ENCODE peak calls at places on chromosomes 6 and 20, in eight cellular contexts. C is glomerular endothelial cell; B is activated T-helper 9 cell treated with anti-CD3 and anti-CD28 coated beads, Interleukin-2, amount 50 U/mL, for 16 hours; R is AG08396; Q is GM23248; L is stimulated activated CD4-positive, alpha-beta T cell treated with anti-CD3 and anti-CD28 coated beads, Interleukin-4, amount 100 ng/mL, for 24 hours; F is HFFc6; A is nephron progenitor cell. N is an unnamed sample.

GRCh38 chr20:62805365-62805710 is 703 bp downstream of the OGFR start:
- DNase-seq in C (no peak), B (no peak), R (peak; percentile 57), Q (peak; percentile 58), L (peak; percentile 40), F (no peak), A (peak; percentile 48), N (no peak)

GRCh38 chr20:9458075-9458818 is 56.1 kb upstream of the LAMP5 start:
- DNase-seq in C (no peak), B (no peak), R (no peak), Q (peak; percentile 31), L (no peak), F (no peak), A (no peak), N (no peak)

GRCh38 chr6:123803862-123804681 is at the start of gene NKAIN2:
- DNase-seq in C (no peak), B (no peak), R (no peak), Q (no peak), L (no peak), F (no peak), A (peak; percentile 70), N (no peak)

GRCh38 chr20:19522080-19522801 is 235.8 kb upstream of the RIN2 start:
- DNase-seq in C (no peak), B (no peak), R (no peak), Q (no peak), L (no peak), F (no peak), A (no peak), N (no peak)

GRCh38 chr6:89073014-89073620 is 7.4 kb upstream of the PNRC1 start:
- DNase-seq in C (no peak), B (no peak), R (no peak), Q (no peak), L (no peak), F (no peak), A (no peak), N (no peak)

GRCh38 chr6:132413501-132413805 is 12.2 kb upstream of the MOXD1 start:
- DNase-seq in C (no peak), B (no peak), R (no peak), Q (peak; percentile 56), L (no peak), F (no peak), A (no peak), N (no peak)

GRCh38 chr6:23981923-23982322 is 144.1 kb upstream of the NRSN1 start:
- DNase-seq in C (no peak), B (no peak), R (no peak), Q (no peak), L (no peak), F (no peak), A (no peak), N (no peak)

GRCh38 chr6:45966340-45966739 is 49.3 kb downstream of the CLIC5 start:
- DNase-seq in C (no peak), B (no peak), R (no peak), Q (no peak), L (no peak), F (no peak), A (no peak), N (no peak)

GRCh38 chr20:46400828-46401477 is 5.5 kb downstream of the ELMO2 start:
- DNase-seq in C (no peak), B (no peak), R (peak; percentile 23), Q (peak; percentile 74), L (peak; percentile 39), F (peak; percentile 77), A (no peak), N (no peak)

GRCh38 chr20:46683939-46684750 is 5.1 kb downstream of the TP53RK start:
- DNase-seq in C (no peak), B (no peak), R (peak; percentile 79), Q (peak; percentile 85), L (no peak), F (peak; percentile 73), A (peak; percentile 67), N (no peak)

GRCh38 chr6:143695106-143696059 is 17.6 kb downstream of the PHACTR2 start:
- DNase-seq in C (no peak), B (no peak), R (no peak), Q (no peak), L (no peak), F (no peak), A (no peak), N (no peak)

GRCh38 chr6:11654876-11655275 is 117.3 kb downstream of the TMEM170B start:
- DNase-seq in C (no peak), B (no peak), R (no peak), Q (peak; percentile 36), L (no peak), F (peak; percentile 34), A (no peak), N (no peak)

GRCh38 chr20:37220255-37220654 is 40.9 kb upstream of the MROH8 start:
- DNase-seq in C (no peak), B (no peak), R (no peak), Q (no peak), L (no peak), F (no peak), A (no peak), N (no peak)

GRCh38 chr6:56713285-56713684 is 70.6 kb upstream of the DST start:
- DNase-seq in C (no peak), B (no peak), R (peak; percentile 71), Q (peak; percentile 93), L (no peak), F (peak; percentile 84), A (no peak), N (no peak)

GRCh38 chr6:129675669-129676472 is 34.1 kb downstream of the ARHGAP18 start:
- DNase-seq in C (no peak), B (no peak), R (no peak), Q (no peak), L (no peak), F (no peak), A (no peak), N (no peak)

GRCh38 chr6:74182992-74183391 is 487.0 kb downstream of the CD109 start:
- DNase-seq in C (no peak), B (no peak), R (no peak), Q (peak; percentile 43), L (no peak), F (no peak), A (no peak), N (no peak)

GRCh38 chr6:18262812-18263560 is 1.3 kb downstream of the DEK start:
- DNase-seq in C (no peak), B (peak; percentile 16), R (no peak), Q (peak; percentile 49), L (peak; percentile 63), F (no peak), A (no peak), N (no peak)

GRCh38 chr20:58718121-58718563 is 25.5 kb downstream of the NPEPL1 start:
- DNase-seq in C (no peak), B (no peak), R (peak; percentile 2), Q (no peak), L (peak; percentile 2), F (no peak), A (no peak), N (no peak)

GRCh38 chr20:62411479-62412193 is 4.6 kb upstream of the CABLES2 start:
- DNase-seq in C (no peak), B (no peak), R (no peak), Q (no peak), L (no peak), F (no peak), A (no peak), N (no peak)

GRCh38 chr6:160071805-160072687 is 49.6 kb upstream of the SLC22A1 start:
- DNase-seq in C (no peak), B (no peak), R (no peak), Q (peak; percentile 16), L (no peak), F (no peak), A (peak; percentile 10), N (no peak)

GRCh38 chr6:15755555-15755954 is 92.7 kb upstream of the DTNBP1 start:
- DNase-seq in C (no peak), B (no peak), R (no peak), Q (peak; percentile 80), L (no peak), F (no peak), A (no peak), N (no peak)

GRCh38 chr6:19587238-19587942 is 249.8 kb upstream of the ID4 start:
- DNase-seq in C (no peak), B (no peak), R (no peak), Q (no peak), L (no peak), F (no peak), A (no peak), N (no peak)

GRCh38 chr20:51612896-51613295 is 70.4 kb upstream of the NFATC2 start:
- DNase-seq in C (no peak), B (no peak), R (no peak), Q (no peak), L (no peak), F (no peak), A (no peak), N (no peak)

GRCh38 chr6:118869894-118870665 is 23.9 kb upstream of the ASF1A start:
- DNase-seq in C (no peak), B (no peak), R (no peak), Q (no peak), L (no peak), F (no peak), A (no peak), N (no peak)

GRCh38 chr20:37624963-37625362 is 68.9 kb upstream of the CTNNBL1 start:
- DNase-seq in C (no peak), B (no peak), R (no peak), Q (no peak), L (no peak), F (no peak), A (no peak), N (no peak)

GRCh38 chr6:126039284-126039683 is 52.9 kb downstream of the TRMT11 start:
- DNase-seq in C (no peak), B (no peak), R (no peak), Q (peak; percentile 51), L (no peak), F (peak; percentile 30), A (no peak), N (no peak)

GRCh38 chr6:132209351-132209750 is 191.9 kb downstream of the MOXD1 start:
- DNase-seq in C (no peak), B (no peak), R (no peak), Q (peak; percentile 27), L (no peak), F (peak; percentile 76), A (no peak), N (no peak)

GRCh38 chr6:34227656-34228421 is 8.8 kb upstream of the HMGA1 start:
- DNase-seq in C (no peak), B (no peak), R (no peak), Q (no peak), L (no peak), F (no peak), A (no peak), N (no peak)

GRCh38 chr20:59673288-59673997 is 69.1 kb downstream of the PHACTR3 start:
- DNase-seq in C (no peak), B (no peak), R (no peak), Q (no peak), L (no peak), F (no peak), A (no peak), N (no peak)

GRCh38 chr6:132830236-132830799 is 15.9 kb downstream of the RPS12 start:
- DNase-seq in C (no peak), B (no peak), R (no peak), Q (peak; percentile 69), L (no peak), F (no peak), A (no peak), N (no peak)

GRCh38 chr6:296151-297122 is 4.2 kb downstream of the DUSP22 start:
- DNase-seq in C (no peak), B (no peak), R (no peak), Q (peak; percentile 9), L (no peak), F (no peak), A (no peak), N (no peak)

GRCh38 chr6:69953491-69953890 is 87.1 kb downstream of the COL19A1 start:
- DNase-seq in C (no peak), B (no peak), R (no peak), Q (no peak), L (no peak), F (no peak), A (no peak), N (no peak)

GRCh38 chr6:7204726-7205125 is 97.0 kb downstream of the RREB1 start:
- DNase-seq in C (no peak), B (no peak), R (no peak), Q (peak; percentile 33), L (no peak), F (no peak), A (no peak), N (no peak)

N was measured in activated B cell treated with CpG ODN at 0.5 μM for 24 hours.